ENCODE peak calls at places on chromosome 17, in ten cellular contexts. One of them, this sample, is unnamed.

GRCh38 chr17:81200695-81201580 is 21.8 kb downstream of the CEP131 start:
- DNase-seq in CD4-positive, alpha-beta T cell: no peak
- DNase-seq in Right ventricle myocardium inferior: no peak
- DNase-seq in A549: peak
- DNase-seq in T-helper 1 cell: peak
- DNase-seq in AG08395: peak
- DNase-seq in nucleus accumbens: no peak
- DNase-seq in H54: peak
- DNase-seq in Kasumi-1: peak
- DNase-seq in upper lobe of right lung: no peak
- DNase-seq in this sample: no peak

GRCh38 chr17:7477392-7478275 is 1.8 kb downstream of the ZBTB4 start:
- DNase-seq in CD4-positive, alpha-beta T cell: no peak
- DNase-seq in Right ventricle myocardium inferior: peak
- DNase-seq in A549: no peak
- DNase-seq in T-helper 1 cell: no peak
- DNase-seq in AG08395: peak
- DNase-seq in nucleus accumbens: no peak
- DNase-seq in H54: no peak
- DNase-seq in Kasumi-1: no peak
- DNase-seq in upper lobe of right lung: peak
- DNase-seq in this sample: no peak

GRCh38 chr17:60630352-60630751 is 30.4 kb downstream of the PPM1D start:
- DNase-seq in CD4-positive, alpha-beta T cell: no peak
- DNase-seq in Right ventricle myocardium inferior: no peak
- DNase-seq in A549: no peak
- DNase-seq in T-helper 1 cell: no peak
- DNase-seq in AG08395: no peak
- DNase-seq in nucleus accumbens: no peak
- DNase-seq in H54: no peak
- DNase-seq in Kasumi-1: no peak
- DNase-seq in upper lobe of right lung: no peak
- DNase-seq in this sample: no peak

GRCh38 chr17:73703216-73703615 is 59.0 kb upstream of the SDK2 start:
- DNase-seq in CD4-positive, alpha-beta T cell: no peak
- DNase-seq in Right ventricle myocardium inferior: no peak
- DNase-seq in A549: no peak
- DNase-seq in T-helper 1 cell: no peak
- DNase-seq in AG08395: no peak
- DNase-seq in nucleus accumbens: no peak
- DNase-seq in H54: no peak
- DNase-seq in Kasumi-1: no peak
- DNase-seq in upper lobe of right lung: no peak
- DNase-seq in this sample: no peak

GRCh38 chr17:67272312-67273050 is 27.5 kb upstream of the HELZ start:
- DNase-seq in CD4-positive, alpha-beta T cell: no peak
- DNase-seq in Right ventricle myocardium inferior: no peak
- DNase-seq in A549: peak
- DNase-seq in T-helper 1 cell: no peak
- DNase-seq in AG08395: no peak
- DNase-seq in nucleus accumbens: no peak
- DNase-seq in H54: no peak
- DNase-seq in Kasumi-1: peak
- DNase-seq in upper lobe of right lung: no peak
- DNase-seq in this sample: no peak

GRCh38 chr17:10266477-10266876 is 68.1 kb upstream of the GAS7 start:
- DNase-seq in CD4-positive, alpha-beta T cell: no peak
- DNase-seq in Right ventricle myocardium inferior: no peak
- DNase-seq in A549: no peak
- DNase-seq in T-helper 1 cell: no peak
- DNase-seq in AG08395: no peak
- DNase-seq in nucleus accumbens: no peak
- DNase-seq in H54: no peak
- DNase-seq in Kasumi-1: no peak
- DNase-seq in upper lobe of right lung: no peak
- DNase-seq in this sample: no peak

GRCh38 chr17:31295489-31295871 is 1.6 kb downstream of the OMG start:
- DNase-seq in CD4-positive, alpha-beta T cell: no peak
- DNase-seq in Right ventricle myocardium inferior: no peak
- DNase-seq in A549: no peak
- DNase-seq in T-helper 1 cell: no peak
- DNase-seq in AG08395: no peak
- DNase-seq in nucleus accumbens: no peak
- DNase-seq in H54: no peak
- DNase-seq in Kasumi-1: no peak
- DNase-seq in upper lobe of right lung: no peak
- DNase-seq in this sample: no peak

GRCh38 chr17:77478281-77478680 is 337.5 kb downstream of the SEC14L1 start:
- DNase-seq in CD4-positive, alpha-beta T cell: no peak
- DNase-seq in Right ventricle myocardium inferior: no peak
- DNase-seq in A549: no peak
- DNase-seq in T-helper 1 cell: no peak
- DNase-seq in AG08395: no peak
- DNase-seq in nucleus accumbens: no peak
- DNase-seq in H54: no peak
- DNase-seq in Kasumi-1: no peak
- DNase-seq in upper lobe of right lung: no peak
- DNase-seq in this sample: no peak

GRCh38 chr17:43599835-43600234 is 53.7 kb upstream of the ETV4 start:
- DNase-seq in CD4-positive, alpha-beta T cell: no peak
- DNase-seq in Right ventricle myocardium inferior: no peak
- DNase-seq in A549: no peak
- DNase-seq in T-helper 1 cell: no peak
- DNase-seq in AG08395: peak
- DNase-seq in nucleus accumbens: no peak
- DNase-seq in H54: peak
- DNase-seq in Kasumi-1: no peak
- DNase-seq in upper lobe of right lung: no peak
- DNase-seq in this sample: no peak

This sample was measured in stimulated activated effector memory CD8-positive, alpha-beta T cell treated with anti-CD3 and anti-CD28 coated beads, Interleukin-12 subunit alpha, Interleukin-12 subunit beta, amount 100 ng/mL, for 72 hours.